ENCODE peak calls at places on chromosomes 13 and 19, in four cellular contexts. One of them, this sample, is unnamed.

GRCh38 chr13:89061821-89062220 is 1390.7 kb downstream of the SLITRK5 start:
- DNase-seq in H1: no peak
- DNase-seq in HepG2: peak
- DNase-seq in K562: no peak
- DNase-seq in this sample: no peak

GRCh38 chr19:9735986-9736385 is 32.6 kb downstream of the ZNF846 start:
- DNase-seq in H1: no peak
- DNase-seq in HepG2: no peak
- DNase-seq in K562: peak
- DNase-seq in this sample: no peak

GRCh38 chr19:34788074-34788473 is 15.1 kb upstream of the ZNF599 start:
- DNase-seq in H1: no peak
- DNase-seq in HepG2: no peak
- DNase-seq in K562: no peak
- DNase-seq in this sample: no peak

GRCh38 chr19:30017172-30017571 is 75.1 kb downstream of the URI1 start:
- DNase-seq in H1: no peak
- DNase-seq in HepG2: no peak
- DNase-seq in K562: no peak
- DNase-seq in this sample: no peak

GRCh38 chr13:48580185-48580803 is 47.4 kb upstream of the RCBTB2 start:
- DNase-seq in H1: peak
- DNase-seq in HepG2: peak
- DNase-seq in K562: peak
- DNase-seq in this sample: peak

GRCh38 chr13:74061939-74062595 is 72.1 kb downstream of the KLF12 start:
- DNase-seq in H1: no peak
- DNase-seq in HepG2: no peak
- DNase-seq in K562: no peak
- DNase-seq in this sample: no peak

GRCh38 chr13:26896986-26897668 is 136.5 kb upstream of the GPR12 start:
- DNase-seq in H1: no peak
- DNase-seq in HepG2: no peak
- DNase-seq in K562: no peak
- DNase-seq in this sample: no peak

GRCh38 chr19:49213791-49214190 is 56.2 kb downstream of the TRPM4 start:
- DNase-seq in H1: peak
- DNase-seq in HepG2: no peak
- DNase-seq in K562: peak
- DNase-seq in this sample: peak

GRCh38 chr13:26221721-26222522 is at the start of gene RNF6:
- DNase-seq in H1: peak
- DNase-seq in HepG2: peak
- DNase-seq in K562: peak
- DNase-seq in this sample: peak

GRCh38 chr13:25292301-25292700 is 5.0 kb upstream of the MTMR6 start:
- DNase-seq in H1: no peak
- DNase-seq in HepG2: no peak
- DNase-seq in K562: peak
- DNase-seq in this sample: no peak

GRCh38 chr13:106446011-106446410 is 89.5 kb downstream of the EFNB2 start:
- DNase-seq in H1: no peak
- DNase-seq in HepG2: no peak
- DNase-seq in K562: no peak
- DNase-seq in this sample: no peak

GRCh38 chr13:63773476-63773875 is 2357.8 kb upstream of the PCDH20 start:
- DNase-seq in H1: no peak
- DNase-seq in HepG2: no peak
- DNase-seq in K562: no peak
- DNase-seq in this sample: no peak

GRCh38 chr13:20363604-20364003 is 131.5 kb upstream of the GJB6 start:
- DNase-seq in H1: no peak
- DNase-seq in HepG2: no peak
- DNase-seq in K562: no peak
- DNase-seq in this sample: no peak

GRCh38 chr19:28426110-28426901 is 786.6 kb downstream of the UQCRFS1 start:
- DNase-seq in H1: peak
- DNase-seq in HepG2: no peak
- DNase-seq in K562: no peak
- DNase-seq in this sample: no peak

GRCh38 chr19:55283548-55284393 is at the start of gene BRSK1:
- DNase-seq in H1: peak
- DNase-seq in HepG2: no peak
- DNase-seq in K562: peak
- DNase-seq in this sample: peak

GRCh38 chr19:29873024-29873800 is 61.4 kb downstream of the CCNE1 start:
- DNase-seq in H1: peak
- DNase-seq in HepG2: no peak
- DNase-seq in K562: peak
- DNase-seq in this sample: peak

GRCh38 chr19:1019980-1020867 is 699 bp downstream of the TMEM259 start:
- DNase-seq in H1: no peak
- DNase-seq in HepG2: no peak
- DNase-seq in K562: peak
- DNase-seq in this sample: no peak

GRCh38 chr13:31950121-31950810 is 81.3 kb upstream of the FRY start:
- DNase-seq in H1: no peak
- DNase-seq in HepG2: no peak
- DNase-seq in K562: no peak
- DNase-seq in this sample: no peak

DNA sequence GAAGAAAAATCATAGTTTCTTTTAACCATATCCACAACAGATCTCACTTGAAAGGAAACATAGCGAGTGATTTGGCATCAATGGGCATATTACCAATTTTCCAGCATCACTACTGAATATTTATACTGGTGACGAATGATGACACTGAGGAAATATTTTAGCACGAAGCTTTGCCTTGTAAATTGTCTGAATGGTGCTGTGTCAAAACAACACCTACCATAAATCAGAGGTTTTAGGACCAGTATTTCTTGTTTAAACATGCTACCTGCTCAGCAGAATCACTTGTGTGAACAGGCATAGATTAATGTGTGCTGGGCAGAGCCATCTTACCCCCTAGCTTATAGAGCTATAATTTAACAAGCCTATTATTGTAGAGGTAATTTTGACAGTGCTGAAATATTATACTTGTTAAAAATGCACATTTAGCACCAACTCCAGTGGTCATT is 146.8 kb downstream of the ABCC4 start:
- DNase-seq in H1: no peak
- DNase-seq in HepG2: no peak
- DNase-seq in K562: no peak
- DNase-seq in this sample: no peak
- TF ChIP-seq RNF2 in H1: no peak
- TF ChIP-seq RNF2 in HepG2: no peak
- TF ChIP-seq RNF2 in K562: no peak
- TF ChIP-seq RNF2 in this sample: no peak

GRCh38 chr19:15836345-15836594 is 20.8 kb upstream of the OR10H1 start:
- DNase-seq in H1: no peak
- DNase-seq in HepG2: no peak
- DNase-seq in K562: no peak
- DNase-seq in this sample: peak

GRCh38 chr19:15831626-15832025 is 16.2 kb upstream of the OR10H1 start:
- DNase-seq in H1: no peak
- DNase-seq in HepG2: no peak
- DNase-seq in K562: no peak
- DNase-seq in this sample: no peak

GRCh38 chr19:15841875-15842569 is 26.6 kb upstream of the OR10H1 start:
- DNase-seq in H1: no peak
- DNase-seq in HepG2: no peak
- DNase-seq in K562: peak
- DNase-seq in this sample: no peak

GRCh38 chr19:15840833-15841232 is 25.4 kb upstream of the OR10H1 start:
- DNase-seq in H1: no peak
- DNase-seq in HepG2: no peak
- DNase-seq in K562: no peak
- DNase-seq in this sample: no peak

GRCh38 chr19:15836595-15837398 is 21.3 kb upstream of the OR10H1 start:
- DNase-seq in H1: no peak
- DNase-seq in HepG2: peak
- DNase-seq in K562: peak
- DNase-seq in this sample: peak
- H3K27ac ChIP-seq in H1: no peak
- H3K27ac ChIP-seq in HepG2: peak
- H3K27ac ChIP-seq in K562: peak
- H3K27ac ChIP-seq in this sample: peak

GRCh38 chr19:2650515-2650914 is 52.0 kb downstream of the GNG7 start:
- DNase-seq in H1: no peak
- DNase-seq in HepG2: peak
- DNase-seq in K562: no peak
- DNase-seq in this sample: no peak
- TF ChIP-seq RNF2 in H1: no peak
- TF ChIP-seq RNF2 in HepG2: no peak
- TF ChIP-seq RNF2 in K562: no peak
- TF ChIP-seq RNF2 in this sample: no peak

DNA sequence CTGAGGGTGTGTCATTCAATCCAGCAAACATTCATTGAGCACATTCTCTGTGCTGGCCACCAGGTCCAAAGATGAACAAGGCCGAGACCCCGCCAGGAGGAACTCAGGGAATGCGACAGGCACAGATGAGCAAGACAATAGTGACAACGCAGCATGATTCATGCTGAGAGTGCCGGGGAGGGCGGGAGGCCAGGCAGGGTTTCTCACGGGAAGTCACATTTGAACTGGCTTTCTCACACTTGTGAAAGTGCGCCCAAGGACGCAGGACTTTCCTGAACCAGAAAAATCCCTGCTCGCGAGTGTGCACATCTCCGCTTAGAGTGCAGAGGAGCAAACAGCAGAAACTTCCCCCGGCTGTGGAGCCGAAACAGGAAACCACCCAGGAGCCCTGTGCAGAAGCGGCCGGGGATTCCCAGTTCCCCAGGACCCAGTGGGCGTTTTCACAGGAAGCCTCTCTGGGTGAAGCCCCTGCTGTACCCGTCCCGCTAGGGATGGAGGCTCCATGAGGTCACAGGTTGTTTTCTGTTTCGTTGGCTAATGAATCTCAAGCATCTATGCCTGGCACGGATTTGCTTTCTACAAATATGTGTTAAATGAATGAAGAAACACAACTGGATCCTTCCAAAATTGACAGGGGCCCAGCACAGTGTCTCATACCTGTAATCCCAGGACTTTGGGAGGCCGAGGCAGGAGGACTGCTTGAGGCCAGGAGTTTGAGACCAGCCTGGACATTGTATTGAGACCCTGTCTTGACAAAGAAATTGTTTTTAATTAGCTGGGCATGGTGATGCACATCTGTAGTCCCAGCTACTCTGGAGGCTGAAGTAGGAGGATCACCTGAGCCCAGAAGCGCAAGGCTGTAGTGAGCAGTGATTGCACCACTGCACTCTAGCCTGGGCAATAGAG is 68.4 kb upstream of the TM9SF2 start:
- DNase-seq in H1: no peak
- DNase-seq in HepG2: peak
- DNase-seq in K562: peak
- DNase-seq in this sample: peak
- H3K27ac ChIP-seq in H1: no peak
- H3K27ac ChIP-seq in HepG2: no peak
- H3K27ac ChIP-seq in K562: no peak
- H3K27ac ChIP-seq in this sample: peak

GRCh38 chr13:113786262-113786841 is 27.3 kb downstream of the TMEM255B start:
- DNase-seq in H1: no peak
- DNase-seq in HepG2: no peak
- DNase-seq in K562: no peak
- DNase-seq in this sample: no peak
- TF ChIP-seq RNF2 in H1: no peak
- TF ChIP-seq RNF2 in HepG2: no peak
- TF ChIP-seq RNF2 in K562: no peak
- TF ChIP-seq RNF2 in this sample: no peak

This sample was measured in A549.